ENCODE peak calls at places on chromosomes 6 and 20, in ten cellular contexts. One of them, this sample, is unnamed.

GRCh38 chr6:137975058-137975940 is 108.2 kb downstream of the TNFAIP3 start:
- DNase-seq in iPS-NIHi11: no peak
- DNase-seq in posterior vena cava: no peak
- DNase-seq in breast epithelium: no peak
- DNase-seq in OCI-LY7: peak
- DNase-seq in WTC11: no peak
- DNase-seq in NCI-H1417: peak
- DNase-seq in endothelial cell: no peak
- DNase-seq in CD4-positive, alpha-beta T cell: no peak
- DNase-seq in mesothelial cell of epicardium: no peak
- DNase-seq in this sample: peak

GRCh38 chr6:89313006-89313405 is 2.1 kb downstream of the GABRR2 start:
- DNase-seq in iPS-NIHi11: no peak
- DNase-seq in posterior vena cava: no peak
- DNase-seq in endothelial cell: no peak
- DNase-seq in mesothelial cell of epicardium: no peak
- DNase-seq in WTC11: no peak
- DNase-seq in CD4-positive, alpha-beta T cell: no peak
- DNase-seq in breast epithelium: no peak
- DNase-seq in OCI-LY7: no peak
- DNase-seq in NCI-H1417: no peak
- DNase-seq in this sample: peak

GRCh38 chr20:57429579-57430202 is 38.5 kb downstream of the RBM38 start:
- DNase-seq in NCI-H1417: no peak
- DNase-seq in breast epithelium: no peak
- DNase-seq in iPS-NIHi11: no peak
- DNase-seq in OCI-LY7: no peak
- DNase-seq in posterior vena cava: no peak
- DNase-seq in endothelial cell: no peak
- DNase-seq in CD4-positive, alpha-beta T cell: no peak
- DNase-seq in mesothelial cell of epicardium: no peak
- DNase-seq in WTC11: no peak
- DNase-seq in this sample: no peak

GRCh38 chr6:52087498-52087999 is at the start of gene PKHD1:
- DNase-seq in posterior vena cava: no peak
- DNase-seq in breast epithelium: no peak
- DNase-seq in CD4-positive, alpha-beta T cell: no peak
- DNase-seq in OCI-LY7: peak
- DNase-seq in iPS-NIHi11: peak
- DNase-seq in mesothelial cell of epicardium: no peak
- DNase-seq in endothelial cell: no peak
- DNase-seq in NCI-H1417: no peak
- DNase-seq in WTC11: no peak
- DNase-seq in this sample: no peak

GRCh38 chr6:170087946-170088348 is 202.9 kb downstream of the DLL1 start:
- DNase-seq in CD4-positive, alpha-beta T cell: peak
- DNase-seq in posterior vena cava: peak
- DNase-seq in WTC11: peak
- DNase-seq in endothelial cell: peak
- DNase-seq in iPS-NIHi11: no peak
- DNase-seq in NCI-H1417: no peak
- DNase-seq in breast epithelium: peak
- DNase-seq in OCI-LY7: peak
- DNase-seq in mesothelial cell of epicardium: peak
- DNase-seq in this sample: no peak

GRCh38 chr6:125273251-125273650 is 28.5 kb downstream of the HDDC2 start:
- DNase-seq in mesothelial cell of epicardium: no peak
- DNase-seq in CD4-positive, alpha-beta T cell: no peak
- DNase-seq in endothelial cell: no peak
- DNase-seq in WTC11: no peak
- DNase-seq in posterior vena cava: peak
- DNase-seq in OCI-LY7: no peak
- DNase-seq in NCI-H1417: no peak
- DNase-seq in breast epithelium: no peak
- DNase-seq in iPS-NIHi11: no peak
- DNase-seq in this sample: no peak

GRCh38 chr6:31651602-31652191 is 764 bp downstream of the BAG6 start:
- DNase-seq in iPS-NIHi11: peak
- DNase-seq in breast epithelium: no peak
- DNase-seq in mesothelial cell of epicardium: no peak
- DNase-seq in OCI-LY7: no peak
- DNase-seq in CD4-positive, alpha-beta T cell: no peak
- DNase-seq in posterior vena cava: peak
- DNase-seq in endothelial cell: no peak
- DNase-seq in NCI-H1417: peak
- DNase-seq in WTC11: peak
- DNase-seq in this sample: peak

GRCh38 chr20:10433014-10433622 is 904 bp downstream of the MKKS start:
- DNase-seq in mesothelial cell of epicardium: no peak
- DNase-seq in OCI-LY7: no peak
- DNase-seq in CD4-positive, alpha-beta T cell: no peak
- DNase-seq in iPS-NIHi11: no peak
- DNase-seq in posterior vena cava: no peak
- DNase-seq in endothelial cell: no peak
- DNase-seq in WTC11: no peak
- DNase-seq in NCI-H1417: no peak
- DNase-seq in breast epithelium: no peak
- DNase-seq in this sample: no peak

GRCh38 chr20:63230800-63231268 is 4.9 kb upstream of the BIRC7 start:
- DNase-seq in CD4-positive, alpha-beta T cell: no peak
- DNase-seq in endothelial cell: peak
- DNase-seq in iPS-NIHi11: peak
- DNase-seq in NCI-H1417: peak
- DNase-seq in breast epithelium: no peak
- DNase-seq in mesothelial cell of epicardium: peak
- DNase-seq in WTC11: peak
- DNase-seq in OCI-LY7: no peak
- DNase-seq in posterior vena cava: peak
- DNase-seq in this sample: peak

GRCh38 chr20:35615667-35616464 is at the start of gene SPAG4:
- DNase-seq in WTC11: peak
- DNase-seq in breast epithelium: peak
- DNase-seq in endothelial cell: peak
- DNase-seq in OCI-LY7: no peak
- DNase-seq in NCI-H1417: peak
- DNase-seq in mesothelial cell of epicardium: peak
- DNase-seq in posterior vena cava: peak
- DNase-seq in CD4-positive, alpha-beta T cell: peak
- DNase-seq in iPS-NIHi11: peak
- DNase-seq in this sample: no peak

GRCh38 chr6:2979819-2980464 is 8.6 kb upstream of the SERPINB6 start:
- DNase-seq in breast epithelium: no peak
- DNase-seq in CD4-positive, alpha-beta T cell: no peak
- DNase-seq in OCI-LY7: no peak
- DNase-seq in WTC11: no peak
- DNase-seq in iPS-NIHi11: no peak
- DNase-seq in endothelial cell: no peak
- DNase-seq in mesothelial cell of epicardium: no peak
- DNase-seq in posterior vena cava: no peak
- DNase-seq in NCI-H1417: no peak
- DNase-seq in this sample: no peak

GRCh38 chr6:111027219-111027618 is 45.4 kb downstream of the RPF2 start:
- DNase-seq in NCI-H1417: no peak
- DNase-seq in iPS-NIHi11: peak
- DNase-seq in CD4-positive, alpha-beta T cell: no peak
- DNase-seq in endothelial cell: no peak
- DNase-seq in breast epithelium: no peak
- DNase-seq in WTC11: no peak
- DNase-seq in mesothelial cell of epicardium: no peak
- DNase-seq in OCI-LY7: no peak
- DNase-seq in posterior vena cava: no peak
- DNase-seq in this sample: no peak

GRCh38 chr6:39791850-39792500 is at the start of gene DAAM2:
- DNase-seq in mesothelial cell of epicardium: peak
- DNase-seq in endothelial cell: peak
- DNase-seq in NCI-H1417: peak
- DNase-seq in WTC11: peak
- DNase-seq in iPS-NIHi11: peak
- DNase-seq in posterior vena cava: peak
- DNase-seq in OCI-LY7: no peak
- DNase-seq in CD4-positive, alpha-beta T cell: no peak
- DNase-seq in breast epithelium: no peak
- DNase-seq in this sample: no peak

GRCh38 chr20:33910056-33910455 is 83.7 kb upstream of the RALY start:
- DNase-seq in endothelial cell: no peak
- DNase-seq in NCI-H1417: no peak
- DNase-seq in OCI-LY7: no peak
- DNase-seq in CD4-positive, alpha-beta T cell: no peak
- DNase-seq in breast epithelium: no peak
- DNase-seq in mesothelial cell of epicardium: no peak
- DNase-seq in iPS-NIHi11: no peak
- DNase-seq in WTC11: no peak
- DNase-seq in posterior vena cava: no peak
- DNase-seq in this sample: no peak

GRCh38 chr20:36465109-36466080 is 75.9 kb upstream of the MYL9 start:
- DNase-seq in breast epithelium: no peak
- DNase-seq in mesothelial cell of epicardium: no peak
- DNase-seq in CD4-positive, alpha-beta T cell: peak
- DNase-seq in posterior vena cava: peak
- DNase-seq in NCI-H1417: peak
- DNase-seq in iPS-NIHi11: no peak
- DNase-seq in OCI-LY7: no peak
- DNase-seq in WTC11: no peak
- DNase-seq in endothelial cell: peak
- DNase-seq in this sample: peak

GRCh38 chr6:72272958-72273357 is 348.9 kb upstream of the KCNQ5 start:
- DNase-seq in endothelial cell: no peak
- DNase-seq in iPS-NIHi11: no peak
- DNase-seq in NCI-H1417: no peak
- DNase-seq in mesothelial cell of epicardium: no peak
- DNase-seq in WTC11: no peak
- DNase-seq in CD4-positive, alpha-beta T cell: no peak
- DNase-seq in breast epithelium: no peak
- DNase-seq in OCI-LY7: no peak
- DNase-seq in posterior vena cava: no peak
- DNase-seq in this sample: no peak

GRCh38 chr6:130222775-130223174 is at the start of gene SAMD3:
- DNase-seq in NCI-H1417: no peak
- DNase-seq in WTC11: no peak
- DNase-seq in mesothelial cell of epicardium: no peak
- DNase-seq in iPS-NIHi11: no peak
- DNase-seq in breast epithelium: no peak
- DNase-seq in posterior vena cava: no peak
- DNase-seq in endothelial cell: no peak
- DNase-seq in OCI-LY7: no peak
- DNase-seq in CD4-positive, alpha-beta T cell: no peak
- DNase-seq in this sample: no peak

This sample was measured in G401.